ENCODE peak calls at places on chromosomes 11 and 22, in six cellular contexts. H is mammary epithelial cell; K is ovary; D is uterus; B is CD4-positive, CD25-positive, alpha-beta regulatory T cell; T is PC-9. M is an unnamed sample. For H3K27me3 and H3K9me3, the result is how much of the 10 kb centered on the place peaks cover.

GRCh38 chr11:118622376-118623290 is 15.2 kb downstream of the PHLDB1 start:
- DNase-seq in H (peak), K (no peak), D (no peak), B (no peak), T (peak), M (no peak)

GRCh38 chr11:16169541-16169940 is 186.8 kb downstream of the SOX6 start:
- DNase-seq in H (no peak), K (no peak), D (no peak), B (no peak), T (no peak), M (no peak)

GRCh38 chr11:118915396-118915795 is 10.3 kb downstream of the BCL9L start:
- DNase-seq in H (no peak), K (no peak), D (no peak), B (no peak), T (no peak), M (no peak)

GRCh38 chr22:49053574-49053973 is 774.1 kb downstream of the BRD1 start:
- DNase-seq in H (no peak), K (no peak), D (no peak), B (no peak), T (no peak), M (no peak)

GRCh38 chr11:103812680-103813079 is 223.8 kb upstream of the DDI1 start:
- DNase-seq in H (no peak), K (no peak), D (no peak), B (no peak), T (no peak), M (no peak)

GRCh38 chr11:12458042-12458441 is 80.7 kb downstream of the PARVA start:
- DNase-seq in H (no peak), K (no peak), D (peak), B (no peak), T (no peak), M (no peak)

GRCh38 chr11:61149624-61150615 is 11.3 kb downstream of the VPS37C start:
- DNase-seq in H (no peak), K (no peak), D (no peak), B (no peak), T (peak), M (peak)

GRCh38 chr11:16034074-16034473 is 322.3 kb downstream of the SOX6 start:
- DNase-seq in H (no peak), K (no peak), D (no peak), B (no peak), T (no peak), M (no peak)

GRCh38 chr11:65488273-65489058 is 10.4 kb upstream of the MALAT1 start:
- DNase-seq in H (peak), K (peak), D (peak), B (no peak), T (no peak), M (no peak)

DNA sequence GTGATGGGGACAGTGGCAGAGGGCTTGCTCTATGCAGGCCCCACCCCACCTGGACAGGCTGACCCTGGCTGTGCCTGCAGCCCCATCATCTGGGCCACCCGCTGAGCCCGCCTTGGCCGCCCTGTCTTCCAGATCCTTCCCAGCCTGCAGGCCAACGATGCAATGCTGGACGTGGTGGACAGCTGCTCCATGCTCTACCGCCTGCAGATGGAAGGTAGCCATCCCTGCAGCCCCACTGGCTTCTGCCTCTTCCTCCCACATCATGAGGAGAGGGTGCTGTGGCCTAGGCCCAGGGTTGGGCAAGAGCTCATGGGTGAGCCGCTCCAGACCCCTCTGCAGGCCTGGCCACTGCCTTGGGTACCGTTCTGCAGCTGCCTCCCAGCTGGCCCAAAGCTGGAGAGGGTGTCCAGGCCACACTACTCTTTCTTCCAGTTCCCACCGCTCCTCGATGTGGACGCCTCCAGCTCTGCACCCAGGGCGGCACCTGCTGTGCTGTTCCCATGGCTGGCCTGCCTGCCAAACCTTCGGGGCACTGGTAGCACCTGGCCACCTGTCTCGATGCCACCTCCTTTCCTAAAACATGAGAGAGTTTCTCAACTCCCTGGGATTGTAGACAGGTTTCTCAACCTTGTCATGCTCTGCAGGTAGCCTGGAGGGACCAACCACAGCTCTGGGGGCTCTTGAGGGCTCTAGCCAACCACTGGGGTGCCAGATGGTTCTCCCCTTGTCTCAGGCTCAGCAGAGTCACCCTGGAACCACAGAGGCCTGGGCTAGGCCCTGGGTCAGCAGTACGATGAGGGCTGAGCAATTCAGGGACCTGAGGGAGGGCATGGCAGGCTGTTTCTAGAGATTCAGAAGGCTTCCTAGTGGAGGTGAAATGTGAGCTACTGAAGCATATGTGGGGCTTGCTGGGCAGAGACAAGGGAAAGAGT is 9.5 kb upstream of the GTSE1 start:
- DNase-seq in H (no peak), K (no peak), D (no peak), B (no peak), T (no peak), M (no peak)
- H3K4me3 ChIP-seq in H (no peak), K (no peak), D (no peak), B (no peak), T (no peak), M (no peak)

GRCh38 chr11:95088946-95089619 is 563 bp upstream of the ENDOD1 start:
- DNase-seq in H (no peak), K (no peak), D (no peak), B (no peak), T (no peak), M (no peak)
- H3K27me3 ChIP-seq in H (under half), K (under half), D (under half), B (under half), T (under half), M (under half)

DNA sequence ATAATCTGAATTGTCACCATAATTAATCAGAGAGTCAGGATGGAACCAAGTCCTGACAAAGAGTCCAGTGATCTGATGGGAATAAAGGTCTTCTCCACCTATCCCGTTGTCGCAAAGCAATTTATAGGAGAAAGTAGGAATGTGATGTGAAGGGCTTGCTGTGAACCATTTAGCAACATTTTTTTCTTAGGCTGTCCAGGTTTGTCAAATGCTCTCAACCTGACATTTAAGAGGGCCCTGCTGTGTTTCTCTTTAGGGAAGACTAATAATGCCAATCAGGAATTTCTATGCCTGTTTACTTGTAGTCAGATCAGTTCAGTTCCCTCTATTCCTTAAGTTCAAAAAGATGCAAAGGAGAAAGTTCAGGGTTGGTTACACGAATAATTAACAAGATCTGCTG is 57.8 kb upstream of the CEP295 start:
- DNase-seq in H (no peak), K (no peak), D (no peak), B (no peak), T (no peak), M (no peak)
- H3K9me3 ChIP-seq in H (under half), K (under half), D (under half), B (under half), T (under half), M (under half)

DNA sequence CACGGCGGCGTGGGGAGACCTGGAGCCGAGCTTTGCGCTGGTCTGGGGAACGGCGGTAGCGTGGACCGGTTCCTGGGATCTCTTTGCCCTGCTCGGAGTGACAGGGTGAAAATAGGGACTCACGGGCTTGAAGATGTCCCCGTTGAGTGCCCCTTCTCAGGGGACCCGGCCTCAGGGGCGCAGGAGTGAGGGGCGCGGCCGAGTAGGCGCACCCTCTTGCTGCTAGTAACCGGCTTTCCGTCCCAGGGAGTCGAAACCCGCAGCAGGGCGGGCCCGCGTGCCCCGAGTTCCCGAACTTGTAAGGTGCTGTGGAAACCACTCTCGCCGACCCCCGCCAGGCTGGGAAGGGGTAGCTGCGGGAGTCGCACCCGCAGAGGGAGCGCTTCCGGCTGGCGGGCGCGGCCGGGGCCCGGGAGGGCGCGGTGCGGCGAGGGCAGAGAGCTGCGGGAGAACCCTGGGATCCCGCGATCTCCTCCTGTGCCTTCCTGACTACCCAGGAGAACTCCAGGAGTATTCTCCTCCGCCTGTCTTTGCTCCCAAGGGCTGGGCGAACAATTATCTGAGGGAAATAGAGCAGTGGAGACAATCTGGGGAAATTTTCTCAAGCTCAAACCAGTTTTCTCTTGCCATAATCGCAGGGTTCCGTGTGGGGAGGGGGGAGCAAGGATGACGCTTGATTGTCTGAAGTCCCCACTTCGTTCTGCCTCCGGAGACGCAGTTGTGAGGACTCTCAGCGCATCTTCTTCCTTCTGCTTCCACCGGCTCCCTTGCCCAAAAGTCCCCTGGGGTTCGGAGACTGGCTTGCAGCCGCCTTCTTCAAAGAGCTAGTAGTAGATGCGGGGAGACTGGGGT is 673 bp downstream of the NELL1 start:
- DNase-seq in H (no peak), K (no peak), D (no peak), B (no peak), T (no peak), M (no peak)
- H3K4me3 ChIP-seq in H (no peak), K (no peak), D (no peak), B (no peak), T (no peak), M (no peak)

GRCh38 chr11:2565447-2566222 is 120.8 kb downstream of the KCNQ1 start:
- DNase-seq in H (no peak), K (no peak), D (no peak), B (no peak), T (no peak), M (no peak)
- H3K27me3 ChIP-seq in H (under half), K (under half), D (under half), B (under half), T (under half), M (under half)

DNA sequence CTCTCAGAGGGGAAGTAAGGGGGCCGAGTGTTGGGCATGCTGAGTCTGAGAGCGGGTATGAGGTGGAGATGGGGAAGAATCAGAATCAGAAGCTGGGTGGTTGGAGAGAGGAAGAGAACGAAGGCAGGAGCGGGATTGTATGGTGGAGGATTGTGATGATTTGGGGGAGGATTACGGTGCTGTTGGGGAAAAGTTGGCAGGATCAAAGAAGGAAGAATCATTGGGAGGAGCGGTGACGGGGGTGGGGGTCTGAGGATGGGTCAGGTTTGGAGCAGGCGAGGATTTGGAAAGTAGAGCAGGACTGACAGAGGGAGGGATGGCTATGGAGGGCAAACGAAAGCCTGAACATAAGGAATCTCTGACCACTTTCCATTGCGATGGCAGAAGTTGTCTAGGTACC is 22.1 kb downstream of the ZNF195 start:
- DNase-seq in H (no peak), K (no peak), D (no peak), B (no peak), T (no peak), M (no peak)
- H3K9me3 ChIP-seq in H (half or more), K (under half), D (under half), B (half or more), T (under half), M (under half)

GRCh38 chr11:75241906-75242644 is 1.5 kb downstream of the TPBGL start:
- DNase-seq in H (no peak), K (no peak), D (no peak), B (no peak), T (no peak), M (no peak)
- H3K4me3 ChIP-seq in H (peak), K (peak), D (peak), B (no peak), T (no peak), M (no peak)

DNA sequence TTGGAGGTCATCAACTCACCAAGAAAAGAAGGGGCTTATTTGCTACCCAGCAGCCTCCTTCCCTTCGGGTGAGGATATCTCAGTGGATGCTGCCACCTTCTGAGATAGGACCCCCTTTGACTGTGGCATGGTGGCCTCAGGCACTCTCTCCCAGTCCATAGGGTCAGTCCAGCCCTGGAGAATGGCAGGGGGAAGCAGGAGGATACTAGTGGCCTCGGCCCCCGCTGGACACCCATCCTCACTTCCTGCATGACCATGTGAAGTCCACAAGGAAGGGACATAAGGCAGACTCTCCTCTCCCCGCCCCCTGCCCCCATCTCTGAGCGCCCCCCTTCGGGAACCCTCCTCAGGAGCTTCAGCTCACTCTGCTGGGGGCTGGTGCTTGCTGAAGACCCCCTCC is 24.4 kb downstream of the TPBGL start:
- DNase-seq in H (no peak), K (peak), D (no peak), B (no peak), T (no peak), M (no peak)
- H3K27me3 ChIP-seq in H (under half), K (under half), D (under half), B (under half), T (under half), M (under half)

GRCh38 chr11:70705097-70705496 is 306.8 kb downstream of the CTTN start:
- DNase-seq in H (no peak), K (no peak), D (no peak), B (no peak), T (no peak), M (no peak)
- H3K9me3 ChIP-seq in H (under half), K (under half), D (under half), B (under half), T (under half), M (under half)

M was measured in Caco-2.